ENCODE peak calls at places on chromosomes 11 and 22, in six cellular contexts. N is stimulated activated CD8-positive, alpha-beta memory T cell treated with anti-CD3 and anti-CD28 coated beads, Interleukin-4, amount 100 ng/mL, for 4 hours; Y is HCT116; W is AG09319; T is HT1080; R is SK-MEL-5. C is an unnamed sample.

GRCh38 chr22:44453441-44454112 is 44.5 kb downstream of the RTL6 start:
- DNase-seq in N (no peak), Y (no peak), W (no peak), T (no peak), R (peak), C (no peak)

GRCh38 chr11:103803062-103803461 is 233.4 kb upstream of the DDI1 start:
- DNase-seq in N (no peak), Y (no peak), W (no peak), T (peak), R (no peak), C (no peak)

GRCh38 chr11:36540998-36541397 is 26.8 kb upstream of the RAG1 start:
- DNase-seq in N (no peak), Y (peak), W (no peak), T (peak), R (peak), C (no peak)

GRCh38 chr11:119671048-119671447 is 58.0 kb downstream of the NECTIN1 start:
- DNase-seq in N (no peak), Y (no peak), W (peak), T (peak), R (no peak), C (no peak)

GRCh38 chr22:45977551-45978274 is 751 bp upstream of the WNT7B start:
- DNase-seq in N (no peak), Y (no peak), W (no peak), T (peak), R (no peak), C (no peak)

GRCh38 chr11:19347911-19348310 is 107.2 kb upstream of the E2F8 start:
- DNase-seq in N (no peak), Y (no peak), W (no peak), T (no peak), R (no peak), C (no peak)

GRCh38 chr11:99814738-99815137 is 794.0 kb downstream of the CNTN5 start:
- DNase-seq in N (no peak), Y (no peak), W (no peak), T (no peak), R (no peak), C (no peak)

GRCh38 chr11:58769308-58769707 is 37.6 kb upstream of the GLYAT start:
- DNase-seq in N (no peak), Y (no peak), W (no peak), T (no peak), R (no peak), C (no peak)

GRCh38 chr11:95152878-95153856 is 63.5 kb downstream of the ENDOD1 start:
- DNase-seq in N (no peak), Y (no peak), W (no peak), T (no peak), R (no peak), C (no peak)

GRCh38 chr11:7448126-7448525 is 37.2 kb upstream of the OLFML1 start:
- DNase-seq in N (no peak), Y (no peak), W (no peak), T (no peak), R (peak), C (peak)

GRCh38 chr11:96200243-96200642 is 142.8 kb downstream of the MAML2 start:
- DNase-seq in N (no peak), Y (no peak), W (peak), T (no peak), R (peak), C (no peak)

GRCh38 chr11:66884443-66884842 is 27.6 kb downstream of the LRFN4 start:
- DNase-seq in N (no peak), Y (no peak), W (no peak), T (no peak), R (no peak), C (no peak)

GRCh38 chr22:18975434-18976196 is 39.5 kb upstream of the PRODH start:
- DNase-seq in N (no peak), Y (no peak), W (no peak), T (no peak), R (no peak), C (no peak)

GRCh38 chr11:102347526-102348331 is 715 bp downstream of the BIRC2 start:
- DNase-seq in N (no peak), Y (no peak), W (no peak), T (peak), R (peak), C (no peak)

GRCh38 chr11:24375351-24375750 is 121.5 kb upstream of the LUZP2 start:
- DNase-seq in N (no peak), Y (no peak), W (no peak), T (no peak), R (no peak), C (no peak)

GRCh38 chr22:19665784-19666662 is 48.3 kb upstream of the SEPTIN5 start:
- DNase-seq in N (no peak), Y (no peak), W (no peak), T (no peak), R (no peak), C (no peak)

GRCh38 chr22:22463855-22464540 is 44.5 kb downstream of the ZNF280B start:
- DNase-seq in N (peak), Y (peak), W (peak), T (peak), R (peak), C (peak)

GRCh38 chr11:70866834-70867233 is 385.5 kb downstream of the SHANK2 start:
- DNase-seq in N (no peak), Y (no peak), W (no peak), T (no peak), R (no peak), C (no peak)

GRCh38 chr22:47793304-47794101 is 1031.1 kb downstream of the TBC1D22A start:
- DNase-seq in N (no peak), Y (no peak), W (no peak), T (no peak), R (no peak), C (no peak)

GRCh38 chr11:121112498-121113455 is 11.7 kb downstream of the TECTA start:
- DNase-seq in N (no peak), Y (peak), W (no peak), T (peak), R (peak), C (peak)

GRCh38 chr11:85945788-85946187 is 90.6 kb downstream of the CCDC83 start:
- DNase-seq in N (no peak), Y (no peak), W (no peak), T (no peak), R (peak), C (no peak)

GRCh38 chr22:25775501-25775900 is 33.5 kb downstream of the MYO18B start:
- DNase-seq in N (no peak), Y (no peak), W (no peak), T (peak), R (no peak), C (no peak)

GRCh38 chr11:23976369-23976768 is 520.5 kb upstream of the LUZP2 start:
- DNase-seq in N (no peak), Y (no peak), W (no peak), T (no peak), R (no peak), C (no peak)

GRCh38 chr22:38710866-38711265 is 5.1 kb downstream of the GTPBP1 start:
- DNase-seq in N (no peak), Y (no peak), W (no peak), T (no peak), R (no peak), C (no peak)

GRCh38 chr22:22692707-22693530 is 48.5 kb downstream of the GGTLC2 start:
- DNase-seq in N (peak), Y (no peak), W (no peak), T (peak), R (peak), C (peak)

GRCh38 chr11:123188508-123189165 is 6.4 kb downstream of the CLMP start:
- DNase-seq in N (no peak), Y (no peak), W (no peak), T (peak), R (peak), C (no peak)

GRCh38 chr22:30036656-30037055 is 43.6 kb upstream of the HORMAD2 start:
- DNase-seq in N (no peak), Y (peak), W (no peak), T (peak), R (no peak), C (no peak)

GRCh38 chr11:2737876-2738275 is 38.1 kb upstream of the KCNQ1OT1 start:
- DNase-seq in N (no peak), Y (no peak), W (no peak), T (peak), R (no peak), C (no peak)

GRCh38 chr11:86608251-86608799 is 64.1 kb downstream of the ME3 start:
- DNase-seq in N (no peak), Y (peak), W (peak), T (peak), R (peak), C (peak)

GRCh38 chr22:30969532-30970355 is 679 bp downstream of the TUG1 start:
- DNase-seq in N (no peak), Y (no peak), W (peak), T (peak), R (peak), C (no peak)

GRCh38 chr11:27411330-27411729 is 48.3 kb upstream of the CCDC34 start:
- DNase-seq in N (no peak), Y (no peak), W (no peak), T (no peak), R (no peak), C (no peak)

GRCh38 chr22:27987557-27987956 is 68.5 kb upstream of the PITPNB start:
- DNase-seq in N (no peak), Y (no peak), W (no peak), T (peak), R (no peak), C (no peak)

GRCh38 chr11:128235958-128236357 is 351.4 kb downstream of the ETS1 start:
- DNase-seq in N (no peak), Y (no peak), W (no peak), T (no peak), R (no peak), C (no peak)

GRCh38 chr22:45120440-45120839 is 43.3 kb upstream of the NUP50 start:
- DNase-seq in N (no peak), Y (no peak), W (no peak), T (no peak), R (no peak), C (no peak)

GRCh38 chr22:29623553-29624169 is 20.2 kb downstream of the NF2 start:
- DNase-seq in N (no peak), Y (no peak), W (no peak), T (no peak), R (no peak), C (no peak)

C was measured in NCI-H1930.